ENCODE peak calls at places on chromosomes 5 and 9, in ten cellular contexts. C is ovary, D is breast epithelium, Z is uterus, N is adipocyte, F is PC-3, J is iPS DF 6.9, G is HepG2, M is SK-N-SH, W is IMR-90. H is an unnamed sample. For H3K36me3 and H3K27me3, the result is how much of the 10 kb centered on the place peaks cover.

GRCh38 chr5:68424799-68425537 is 209.4 kb downstream of the PIK3R1 start:
- DNase-seq in F (peak), J (no peak), M (no peak), N (no peak), C (no peak), Z (no peak), G (no peak), W (peak), D (no peak), H (no peak)

GRCh38 chr5:106854941-106855340 is 815.8 kb downstream of the EFNA5 start:
- DNase-seq in C (no peak), Z (no peak), G (no peak), M (no peak), W (no peak), J (no peak), D (no peak), F (no peak), N (no peak), H (no peak)

GRCh38 chr9:98772364-98773155 is 23.8 kb downstream of the ANKS6 start:
- DNase-seq in N (no peak), G (no peak), C (no peak), F (no peak), W (no peak), Z (no peak), D (no peak), J (no peak), M (no peak), H (no peak)

GRCh38 chr5:67246546-67246945 is 49.9 kb upstream of the CD180 start:
- DNase-seq in C (no peak), M (no peak), D (no peak), J (no peak), W (no peak), Z (no peak), N (no peak), G (no peak), F (no peak), H (no peak)

GRCh38 chr5:138789771-138790242 is 36.6 kb downstream of the CTNNA1 start:
- DNase-seq in C (no peak), F (no peak), N (peak), Z (no peak), G (peak), J (peak), D (no peak), M (peak), W (peak), H (peak)

GRCh38 chr9:21991039-21991959 is 2.9 kb downstream of the CDKN2A start:
- DNase-seq in W (no peak), D (no peak), F (no peak), J (no peak), Z (no peak), M (no peak), N (no peak), G (no peak), C (no peak), H (no peak)

GRCh38 chr5:67969631-67970030 is 245.9 kb upstream of the PIK3R1 start:
- DNase-seq in J (no peak), Z (no peak), N (no peak), C (no peak), F (no peak), D (no peak), W (no peak), G (no peak), M (no peak), H (no peak)

GRCh38 chr5:68292316-68292715 is 76.8 kb downstream of the PIK3R1 start:
- DNase-seq in M (no peak), W (peak), Z (no peak), N (peak), D (no peak), C (no peak), F (no peak), G (no peak), J (no peak), H (no peak)

GRCh38 chr9:122075135-122076030 is 17.7 kb downstream of the TTLL11 start:
- DNase-seq in M (no peak), J (no peak), C (no peak), F (no peak), D (no peak), W (peak), Z (no peak), N (no peak), G (no peak), H (no peak)

GRCh38 chr5:174151579-174152181 is 106.2 kb downstream of the NSG2 start:
- DNase-seq in M (no peak), Z (no peak), N (no peak), G (no peak), D (no peak), J (no peak), F (no peak), W (no peak), C (no peak), H (no peak)

GRCh38 chr9:130128251-130128650 is 44.0 kb upstream of the NCS1 start:
- DNase-seq in D (no peak), M (no peak), W (no peak), Z (no peak), F (no peak), N (peak), J (no peak), C (no peak), G (no peak), H (no peak)

GRCh38 chr5:75670571-75670970 is 46.7 kb downstream of the POC5 start:
- DNase-seq in Z (no peak), W (peak), G (no peak), F (no peak), D (no peak), N (no peak), J (no peak), M (no peak), C (no peak), H (no peak)

GRCh38 chr9:71765693-71766092 is 2.6 kb downstream of the CEMIP2 start:
- DNase-seq in G (peak), F (peak), C (no peak), J (no peak), Z (no peak), M (no peak), N (peak), D (no peak), W (peak), H (no peak)

GRCh38 chr5:42566658-42567313 is 143.5 kb downstream of the GHR start:
- DNase-seq in N (peak), D (no peak), Z (no peak), F (no peak), G (no peak), W (no peak), M (no peak), J (no peak), C (no peak), H (no peak)

GRCh38 chr5:41012318-41012717 is 58.8 kb downstream of the MROH2B start:
- DNase-seq in Z (no peak), M (peak), J (no peak), F (no peak), G (no peak), N (no peak), W (no peak), D (no peak), C (no peak), H (no peak)

GRCh38 chr5:38420691-38421395 is 135.6 kb downstream of the LIFR start:
- DNase-seq in G (peak), W (peak), Z (peak), D (peak), J (no peak), M (peak), F (peak), C (peak), N (peak), H (peak)

GRCh38 chr9:129202613-129203555 is 24.8 kb upstream of the IER5L start:
- DNase-seq in M (peak), C (peak), D (peak), G (peak), F (peak), J (no peak), W (peak), Z (peak), N (peak), H (peak)

GRCh38 chr5:146919304-146919703 is 40.7 kb upstream of the PPP2R2B start:
- DNase-seq in N (no peak), Z (no peak), C (no peak), F (no peak), D (no peak), W (no peak), J (peak), M (no peak), G (no peak), H (peak)

GRCh38 chr5:110757118-110757729 is 18.4 kb downstream of the SLC25A46 start:
- DNase-seq in G (peak), F (peak), M (no peak), D (no peak), Z (no peak), J (peak), N (peak), W (peak), C (no peak), H (no peak)

GRCh38 chr9:95091574-95091970 is 225.9 kb downstream of the FANCC start:
- DNase-seq in Z (no peak), M (no peak), G (no peak), F (peak), J (no peak), N (peak), W (peak), D (peak), C (no peak), H (peak)

GRCh38 chr5:35436441-35437057 is 181.1 kb upstream of the SPEF2 start:
- DNase-seq in C (no peak), J (no peak), D (no peak), M (peak), N (peak), F (peak), Z (no peak), G (peak), W (peak), H (peak)

GRCh38 chr5:39780341-39780740 is 355.6 kb upstream of the DAB2 start:
- DNase-seq in W (peak), G (no peak), J (peak), F (peak), D (no peak), C (no peak), M (no peak), Z (no peak), N (peak), H (peak)

GRCh38 chr5:168368854-168369253 is 77.4 kb downstream of the WWC1 start:
- DNase-seq in W (no peak), D (no peak), F (no peak), M (no peak), G (no peak), N (no peak), J (no peak), Z (no peak), C (no peak), H (no peak)

DNA sequence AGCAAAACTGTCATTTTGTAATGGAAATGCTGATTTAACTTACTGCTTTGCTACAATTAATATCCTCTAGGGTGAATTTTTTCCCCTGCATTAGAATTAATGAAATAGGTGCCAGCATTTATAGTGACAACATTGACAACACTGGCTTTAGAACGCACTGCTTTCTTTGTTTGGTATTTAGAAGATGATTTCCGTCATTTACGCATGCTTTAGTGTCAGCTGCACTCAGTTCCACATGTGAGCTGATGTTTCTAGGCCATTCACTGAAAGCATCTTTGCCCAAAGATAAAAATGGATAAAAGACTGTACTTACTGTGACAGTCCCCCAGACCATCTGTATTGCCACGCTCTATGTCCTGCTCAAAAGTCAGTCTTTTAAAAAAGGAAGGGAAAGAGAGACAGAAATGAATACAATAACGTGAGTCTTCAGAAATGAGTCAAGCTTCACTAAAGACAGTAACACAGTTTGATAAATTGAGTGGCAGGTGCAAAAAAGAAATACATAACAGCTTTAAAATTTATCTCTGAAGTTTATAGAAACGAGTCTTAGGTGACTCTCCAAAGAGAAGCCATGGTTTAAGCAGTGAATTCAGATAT is 99.3 kb downstream of the SEMA6A start:
- DNase-seq in G (no peak), M (no peak), D (no peak), N (no peak), W (no peak), F (no peak), Z (no peak), J (no peak), C (no peak), H (no peak)
- H3K36me3 ChIP-seq in G (under half), M (under half), D (under half), N (under half), W (under half), F (under half), Z (under half), J (under half), C (under half), H (half or more)

GRCh38 chr5:178428341-178429155 is 161.6 kb downstream of the COL23A1 start:
- DNase-seq in N (no peak), F (no peak), W (no peak), D (no peak), M (peak), G (no peak), C (no peak), Z (no peak), J (no peak), H (peak)

GRCh38 chr5:178424141-178424855 is 165.9 kb downstream of the COL23A1 start:
- DNase-seq in D (no peak), J (no peak), F (no peak), C (no peak), G (no peak), Z (no peak), W (no peak), N (no peak), M (peak), H (peak)

GRCh38 chr5:178425621-178426068 is 164.5 kb downstream of the COL23A1 start:
- DNase-seq in N (no peak), J (no peak), G (no peak), F (no peak), M (peak), Z (no peak), D (no peak), W (no peak), C (no peak), H (peak)

GRCh38 chr5:178429156-178429468 is 161.1 kb downstream of the COL23A1 start:
- DNase-seq in J (no peak), G (no peak), N (no peak), F (no peak), M (no peak), C (no peak), D (no peak), Z (no peak), W (no peak), H (no peak)

DNA sequence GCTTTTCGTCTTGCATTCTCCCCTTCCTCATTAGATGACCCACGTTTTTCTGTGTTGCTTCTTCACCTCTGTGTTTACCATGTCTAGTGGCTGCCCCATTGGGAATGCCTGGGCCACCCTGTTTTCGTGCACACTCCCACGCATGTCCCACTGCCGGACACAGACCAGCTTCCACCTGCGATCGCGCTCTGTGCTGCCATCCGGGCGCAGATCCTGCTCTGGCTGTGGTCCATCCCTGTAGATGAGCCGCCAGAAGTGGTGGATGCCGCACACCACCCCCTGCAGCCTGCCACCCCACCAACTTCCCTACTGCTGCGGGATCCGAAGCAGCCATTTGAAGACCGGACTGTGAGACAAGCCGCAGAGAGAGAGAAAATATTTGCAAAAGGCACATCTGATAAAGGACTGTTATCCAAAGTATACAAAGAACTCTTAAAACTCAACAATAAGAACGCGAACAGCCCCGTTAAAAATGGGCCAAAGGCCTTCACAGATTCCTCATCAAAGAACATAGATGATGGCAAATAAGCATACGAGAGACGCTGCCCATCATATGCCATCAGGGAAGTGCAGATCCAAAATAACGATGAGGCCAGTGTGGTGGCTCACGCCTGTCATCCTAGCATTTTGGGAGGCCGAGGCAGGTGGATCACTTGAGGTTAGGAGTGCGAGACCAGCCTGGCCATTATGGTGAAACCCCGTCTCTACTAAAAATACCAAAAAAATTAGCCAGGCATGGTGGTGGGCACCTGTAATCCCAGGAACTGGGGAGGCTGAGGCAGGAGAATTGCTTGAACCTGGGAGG is 163.7 kb downstream of the COL23A1 start:
- DNase-seq in J (no peak), Z (no peak), M (peak), W (no peak), N (no peak), C (no peak), F (no peak), D (no peak), G (no peak), H (peak)
- H3K4me3 ChIP-seq in J (no peak), Z (no peak), M (no peak), W (no peak), N (no peak), C (no peak), F (no peak), D (no peak), G (no peak), H (no peak)

GRCh38 chr5:88688242-88688959 is 194.6 kb downstream of the MEF2C start:
- DNase-seq in W (no peak), J (no peak), M (no peak), G (no peak), D (no peak), N (no peak), F (no peak), Z (no peak), C (no peak), H (no peak)

GRCh38 chr5:88687253-88687955 is 195.6 kb downstream of the MEF2C start:
- DNase-seq in N (no peak), J (no peak), C (no peak), M (no peak), F (no peak), G (no peak), W (no peak), D (no peak), Z (no peak), H (no peak)

GRCh38 chr5:88686077-88686541 is 196.9 kb downstream of the MEF2C start:
- DNase-seq in M (no peak), F (no peak), J (no peak), Z (no peak), N (no peak), G (no peak), D (no peak), C (no peak), W (no peak), H (no peak)

GRCh38 chr5:88688981-88689661 is 193.9 kb downstream of the MEF2C start:
- DNase-seq in Z (no peak), N (no peak), M (no peak), W (no peak), C (no peak), J (no peak), D (no peak), G (no peak), F (no peak), H (peak)

GRCh38 chr5:88686743-88687142 is 196.2 kb downstream of the MEF2C start:
- DNase-seq in C (no peak), M (no peak), Z (no peak), G (no peak), W (no peak), F (no peak), J (no peak), D (no peak), N (no peak), H (no peak)
- H3K27me3 ChIP-seq in C (under half), M (half or more), Z (under half), G (half or more), W (half or more), F (under half), J (half or more), D (half or more), N (half or more), H (half or more)

DNA sequence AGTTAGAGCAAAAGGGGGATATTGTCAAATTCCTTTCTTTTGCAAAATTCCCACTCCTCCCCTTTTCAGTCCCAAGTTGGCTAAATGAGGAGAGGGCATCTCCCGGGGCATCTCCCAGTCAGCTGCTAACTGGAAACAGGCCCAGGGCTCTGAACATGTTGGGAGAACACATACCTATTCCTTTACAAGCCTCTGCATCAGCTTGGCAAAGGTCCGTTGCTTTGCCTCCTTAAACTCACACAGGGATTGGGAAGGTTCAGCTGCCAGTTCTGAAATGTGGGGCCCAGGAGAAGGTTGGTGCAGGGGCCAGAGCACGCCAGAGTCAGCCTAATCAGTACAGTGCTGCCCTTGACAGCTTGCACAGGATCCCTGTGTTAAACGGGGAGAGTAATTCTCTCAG is 11.0 kb upstream of the DMRT3 start:
- DNase-seq in W (no peak), D (no peak), N (no peak), Z (no peak), M (no peak), G (no peak), C (no peak), F (no peak), J (no peak), H (no peak)
- H3K36me3 ChIP-seq in W (under half), D (under half), N (under half), Z (under half), M (under half), G (under half), C (under half), F (under half), J (under half), H (under half)

GRCh38 chr9:132582786-132583583 is 579 bp downstream of the BARHL1 start:
- DNase-seq in D (no peak), F (no peak), Z (no peak), W (no peak), J (no peak), M (peak), C (no peak), G (no peak), N (no peak), H (peak)
- H3K4me3 ChIP-seq in D (no peak), F (no peak), Z (no peak), W (no peak), J (no peak), M (no peak), C (no peak), G (no peak), N (no peak), H (no peak)

GRCh38 chr9:134501266-134502181 is 140.1 kb upstream of the COL5A1 start:
- DNase-seq in N (no peak), C (no peak), W (no peak), J (no peak), G (no peak), F (no peak), D (no peak), M (peak), Z (no peak), H (peak)

GRCh38 chr9:134503301-134504105 is 138.1 kb upstream of the COL5A1 start:
- DNase-seq in F (no peak), C (no peak), J (no peak), Z (no peak), G (no peak), M (no peak), W (no peak), D (no peak), N (no peak), H (peak)

GRCh38 chr9:134502261-134503211 is 139.1 kb upstream of the COL5A1 start:
- DNase-seq in W (peak), Z (peak), F (peak), M (peak), G (peak), D (peak), J (no peak), C (peak), N (peak), H (peak)

GRCh38 chr9:134505032-134505431 is 136.6 kb upstream of the COL5A1 start:
- DNase-seq in Z (no peak), M (no peak), F (no peak), D (no peak), W (no peak), N (no peak), C (no peak), G (no peak), J (no peak), H (no peak)

GRCh38 chr9:134504106-134504385 is 137.6 kb upstream of the COL5A1 start:
- DNase-seq in D (no peak), F (no peak), J (no peak), G (no peak), C (no peak), W (no peak), N (no peak), M (no peak), Z (no peak), H (peak)
- H3K27me3 ChIP-seq in D (under half), F (under half), J (under half), G (under half), C (under half), W (under half), N (under half), M (under half), Z (under half), H (under half)

GRCh38 chr5:590343-590742 is 21.8 kb upstream of the CEP72 start:
- DNase-seq in F (no peak), G (no peak), Z (no peak), C (no peak), W (no peak), M (no peak), J (no peak), N (no peak), D (no peak), H (no peak)

GRCh38 chr5:587403-587802 is 24.7 kb upstream of the CEP72 start:
- DNase-seq in M (no peak), W (no peak), G (no peak), D (no peak), Z (no peak), N (no peak), F (no peak), J (no peak), C (no peak), H (no peak)

GRCh38 chr5:586751-587285 is 25.3 kb upstream of the CEP72 start:
- DNase-seq in N (no peak), D (no peak), Z (no peak), M (no peak), C (no peak), G (no peak), F (peak), J (no peak), W (no peak), H (peak)

GRCh38 chr5:589588-589987 is 22.6 kb upstream of the CEP72 start:
- DNase-seq in J (no peak), G (no peak), C (no peak), Z (no peak), M (no peak), D (no peak), W (no peak), F (no peak), N (no peak), H (no peak)

GRCh38 chr5:588406-588995 is 23.6 kb upstream of the CEP72 start:
- DNase-seq in F (no peak), J (no peak), Z (no peak), W (no peak), G (no peak), N (no peak), C (no peak), M (no peak), D (no peak), H (no peak)
- H3K36me3 ChIP-seq in F (under half), J (under half), Z (under half), W (under half), G (under half), N (under half), C (under half), M (under half), D (under half), H (under half)